ENCODE peak calls at places on chromosomes 13 and 19, in seven cellular contexts. M, Z, J, X, R, Y and E are unnamed samples. For H3K27me3, the result is how much of the 10 kb centered on the place peaks cover.

GRCh38 chr13:76874466-76874865 is 11.7 kb downstream of the KCTD12 start:
- DNase-seq in M (no peak), Z (no peak), J (no peak), X (no peak), R (no peak), Y (no peak), E (no peak)

GRCh38 chr13:71021810-71022422 is 845.1 kb downstream of the DACH1 start:
- DNase-seq in M (no peak), Z (no peak), J (no peak), X (no peak), R (no peak), Y (no peak), E (no peak)

GRCh38 chr19:10417598-10418280 is 2.6 kb upstream of the PDE4A start:
- DNase-seq in M (no peak), Z (no peak), J (no peak), X (peak), R (no peak), Y (no peak), E (no peak)

GRCh38 chr19:18612772-18613588 is at the start of gene TMEM59L:
- DNase-seq in M (no peak), Z (no peak), J (no peak), X (peak), R (no peak), Y (no peak), E (no peak)

GRCh38 chr19:58093071-58093470 is 5.0 kb downstream of the ZSCAN18 start:
- DNase-seq in M (no peak), Z (no peak), J (no peak), X (no peak), R (no peak), Y (no peak), E (no peak)

GRCh38 chr19:41657157-41657556 is 30.3 kb upstream of the CEACAM4 start:
- DNase-seq in M (no peak), Z (no peak), J (no peak), X (peak), R (no peak), Y (no peak), E (no peak)

GRCh38 chr13:113171250-113172125 is 13.0 kb downstream of the PROZ start:
- DNase-seq in M (no peak), Z (no peak), J (no peak), X (no peak), R (no peak), Y (no peak), E (no peak)

GRCh38 chr13:95403349-95404140 is 102.3 kb upstream of the ABCC4 start:
- DNase-seq in M (no peak), Z (no peak), J (no peak), X (peak), R (no peak), Y (peak), E (no peak)

GRCh38 chr13:73035660-73036059 is 23.1 kb upstream of the KLF5 start:
- DNase-seq in M (no peak), Z (no peak), J (no peak), X (no peak), R (no peak), Y (no peak), E (no peak)

GRCh38 chr13:46469064-46469463 is 82.0 kb upstream of the RUBCNL start:
- DNase-seq in M (no peak), Z (no peak), J (no peak), X (no peak), R (no peak), Y (peak), E (peak)

GRCh38 chr19:55493052-55493649 is 4.9 kb downstream of the SSC5D start:
- DNase-seq in M (peak), Z (no peak), J (no peak), X (no peak), R (no peak), Y (peak), E (no peak)

GRCh38 chr13:111434578-111435159 is 114.2 kb downstream of the TEX29 start:
- DNase-seq in M (no peak), Z (no peak), J (no peak), X (no peak), R (no peak), Y (no peak), E (no peak)

GRCh38 chr13:111424134-111424533 is 103.7 kb downstream of the TEX29 start:
- DNase-seq in M (no peak), Z (no peak), J (no peak), X (no peak), R (no peak), Y (no peak), E (no peak)

GRCh38 chr13:111431241-111431640 is 110.8 kb downstream of the TEX29 start:
- DNase-seq in M (no peak), Z (no peak), J (no peak), X (no peak), R (no peak), Y (no peak), E (no peak)

GRCh38 chr13:111425326-111425725 is 104.9 kb downstream of the TEX29 start:
- DNase-seq in M (no peak), Z (no peak), J (no peak), X (no peak), R (no peak), Y (no peak), E (no peak)

GRCh38 chr13:111429064-111429558 is 108.7 kb downstream of the TEX29 start:
- DNase-seq in M (peak), Z (no peak), J (no peak), X (peak), R (peak), Y (no peak), E (no peak)
- H3K27me3 ChIP-seq in M (under half), Z (under half), J (under half), X (under half), R (under half), Y (under half), E (under half)

GRCh38 chr13:23512762-23513395 is 57.3 kb upstream of the TNFRSF19 start:
- DNase-seq in M (no peak), Z (no peak), J (no peak), X (no peak), R (no peak), Y (no peak), E (no peak)

GRCh38 chr13:23509781-23510543 is 60.2 kb upstream of the TNFRSF19 start:
- DNase-seq in M (peak), Z (peak), J (no peak), X (no peak), R (no peak), Y (peak), E (peak)

GRCh38 chr13:23513460-23513859 is 56.8 kb upstream of the TNFRSF19 start:
- DNase-seq in M (no peak), Z (no peak), J (no peak), X (no peak), R (no peak), Y (no peak), E (no peak)

GRCh38 chr13:23510544-23510916 is 59.7 kb upstream of the TNFRSF19 start:
- DNase-seq in M (no peak), Z (no peak), J (no peak), X (no peak), R (no peak), Y (no peak), E (peak)

GRCh38 chr13:23510979-23511735 is 59.1 kb upstream of the TNFRSF19 start:
- DNase-seq in M (peak), Z (no peak), J (no peak), X (peak), R (no peak), Y (peak), E (peak)
- TF ChIP-seq CTCF in M (peak), Z (peak), J (no peak), X (peak), R (no peak), Y (peak), E (peak)

DNA sequence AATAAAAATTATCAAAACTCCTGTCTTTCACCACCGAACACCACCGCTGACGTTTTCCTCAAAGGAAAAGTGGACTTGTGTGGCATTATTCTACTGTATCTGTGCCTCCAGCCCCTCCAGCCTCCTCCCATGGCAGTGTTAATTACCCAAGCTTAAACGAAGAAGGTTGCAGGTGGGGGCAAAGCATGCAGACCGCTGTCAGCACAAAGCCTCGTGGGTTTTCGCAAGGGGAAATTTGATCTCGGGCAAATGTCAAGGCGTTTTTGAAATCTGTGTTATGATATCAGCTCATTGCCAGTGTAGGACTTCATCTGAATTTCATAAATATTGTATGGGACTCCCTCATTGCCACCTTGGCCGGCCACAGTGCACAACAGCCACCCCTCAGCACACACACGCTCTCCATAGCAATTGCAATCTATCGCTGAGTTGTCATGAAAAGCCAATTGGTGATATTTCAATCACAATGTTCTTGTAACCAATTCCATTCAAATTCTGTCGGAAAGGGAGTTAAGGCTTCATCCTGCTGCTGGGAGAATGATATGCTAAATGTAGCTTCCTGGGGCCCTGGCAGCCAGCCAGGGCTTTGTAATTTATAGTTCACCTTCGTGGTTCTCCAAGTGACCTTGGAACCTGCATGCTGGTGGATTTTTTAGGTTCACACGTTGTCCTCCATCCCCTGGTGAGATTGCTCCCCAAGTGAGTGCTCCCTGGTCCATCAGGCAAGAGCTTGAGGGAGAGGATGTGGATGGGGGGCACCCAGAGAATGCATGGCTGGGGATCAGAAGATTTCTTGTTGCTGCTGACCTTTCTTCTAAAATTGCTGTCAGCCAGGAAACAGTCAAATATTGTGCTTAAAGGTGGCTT is 16.6 kb downstream of the CHST8 start:
- DNase-seq in M (no peak), Z (no peak), J (no peak), X (peak), R (no peak), Y (no peak), E (no peak)
- H3K27ac ChIP-seq in M (no peak), Z (no peak), J (no peak), X (no peak), R (no peak), Y (no peak), E (no peak)

DNA sequence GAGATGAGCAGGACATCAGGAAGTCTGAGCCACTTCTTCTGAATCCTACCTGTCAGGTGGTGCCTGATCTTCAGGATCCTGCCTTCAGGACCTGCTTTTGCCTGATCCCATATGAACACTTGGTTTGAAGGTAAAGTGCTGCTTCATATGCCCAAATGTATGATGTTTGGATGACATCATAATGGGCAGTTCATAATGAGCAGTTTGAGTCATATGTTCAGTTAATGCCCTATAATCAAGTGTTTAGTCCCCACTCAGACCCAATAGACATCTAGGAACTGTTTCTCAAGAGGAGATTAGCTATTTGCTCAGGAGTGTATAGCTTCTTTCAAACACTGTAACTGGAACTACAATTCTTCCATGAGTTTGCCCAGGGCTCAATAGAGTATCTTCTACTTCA is 58.8 kb downstream of the POLR1D start:
- DNase-seq in M (no peak), Z (no peak), J (no peak), X (no peak), R (no peak), Y (no peak), E (no peak)
- H3K27me3 ChIP-seq in M (under half), Z (under half), J (under half), X (under half), R (under half), Y (under half), E (under half)

GRCh38 chr13:44252938-44253337 is 120.7 kb upstream of the SERP2 start:
- DNase-seq in M (no peak), Z (no peak), J (no peak), X (no peak), R (no peak), Y (no peak), E (no peak)

GRCh38 chr13:44244288-44244687 is 129.3 kb upstream of the SERP2 start:
- DNase-seq in M (peak), Z (no peak), J (no peak), X (no peak), R (no peak), Y (peak), E (no peak)

GRCh38 chr13:44249439-44249838 is 124.2 kb upstream of the SERP2 start:
- DNase-seq in M (peak), Z (peak), J (no peak), X (no peak), R (no peak), Y (peak), E (no peak)
- TF ChIP-seq CTCF in M (no peak), Z (no peak), J (no peak), X (no peak), R (no peak), Y (no peak), E (no peak)

DNA sequence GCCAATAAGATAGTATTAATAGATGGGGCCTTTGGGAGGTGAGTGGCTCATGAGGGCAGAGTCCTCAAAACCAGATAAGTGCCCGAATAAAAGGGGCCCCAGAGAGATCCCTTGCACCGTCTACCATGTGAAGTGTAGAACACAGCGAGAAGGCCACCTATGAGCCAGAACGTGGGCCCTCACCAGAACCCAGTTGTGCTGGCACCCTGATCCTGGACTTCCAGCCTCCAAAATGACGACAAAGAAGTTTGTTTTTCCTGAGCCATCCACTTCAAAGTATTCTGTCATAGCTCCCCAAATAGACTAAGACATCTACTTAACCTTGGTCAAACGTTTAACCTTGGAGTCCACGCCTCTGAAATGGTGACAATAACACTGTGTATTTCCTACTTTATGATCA is 158.1 kb downstream of the EFNB2 start:
- DNase-seq in M (no peak), Z (no peak), J (no peak), X (no peak), R (no peak), Y (no peak), E (no peak)
- H3K27ac ChIP-seq in M (no peak), Z (no peak), J (no peak), X (no peak), R (no peak), Y (peak), E (no peak)